ENCODE peak calls at places on chromosomes 4 and X, in eight cellular contexts. One of them, this sample, is unnamed.

GRCh38 chr4:183441276-183441675 is 3.2 kb upstream of the CDKN2AIP start:
- DNase-seq in NCI-H1105: no peak
- DNase-seq in nephron progenitor cell: no peak
- DNase-seq in Jurkat, Clone E6-1: no peak
- DNase-seq in HS-5: no peak
- DNase-seq in HTR-8/SVneo: no peak
- DNase-seq in amygdala: no peak
- DNase-seq in HCEC 1CT: no peak
- DNase-seq in this sample: no peak

GRCh38 chr4:143356493-143356892 is 19.8 kb downstream of the GAB1 start:
- DNase-seq in NCI-H1105: peak; percentile 27
- DNase-seq in amygdala: no peak
- DNase-seq in HTR-8/SVneo: no peak
- DNase-seq in nephron progenitor cell: no peak
- DNase-seq in Jurkat, Clone E6-1: no peak
- DNase-seq in HS-5: no peak
- DNase-seq in HCEC 1CT: no peak
- DNase-seq in this sample: no peak

GRCh38 chr4:131304686-131305085 is 1844.4 kb upstream of the PCDH10 start:
- DNase-seq in nephron progenitor cell: no peak
- DNase-seq in Jurkat, Clone E6-1: no peak
- DNase-seq in HS-5: peak; percentile 31
- DNase-seq in NCI-H1105: no peak
- DNase-seq in HTR-8/SVneo: no peak
- DNase-seq in HCEC 1CT: peak; percentile 38
- DNase-seq in amygdala: no peak
- DNase-seq in this sample: no peak

GRCh38 chr4:148015468-148015867 is 283.6 kb downstream of the ARHGAP10 start:
- DNase-seq in NCI-H1105: no peak
- DNase-seq in HS-5: no peak
- DNase-seq in HTR-8/SVneo: no peak
- DNase-seq in HCEC 1CT: no peak
- DNase-seq in nephron progenitor cell: no peak
- DNase-seq in amygdala: no peak
- DNase-seq in Jurkat, Clone E6-1: no peak
- DNase-seq in this sample: no peak

GRCh38 chrX:24684048-24684447 is 9.7 kb upstream of the POLA1 start:
- DNase-seq in HTR-8/SVneo: no peak
- DNase-seq in HCEC 1CT: no peak
- DNase-seq in amygdala: no peak
- DNase-seq in Jurkat, Clone E6-1: no peak
- DNase-seq in HS-5: no peak
- DNase-seq in NCI-H1105: no peak
- DNase-seq in nephron progenitor cell: no peak
- DNase-seq in this sample: no peak

GRCh38 chrX:14675500-14675899 is 146.2 kb downstream of the GLRA2 start:
- DNase-seq in amygdala: no peak
- DNase-seq in Jurkat, Clone E6-1: no peak
- DNase-seq in NCI-H1105: no peak
- DNase-seq in HCEC 1CT: no peak
- DNase-seq in nephron progenitor cell: no peak
- DNase-seq in HTR-8/SVneo: no peak
- DNase-seq in HS-5: no peak
- DNase-seq in this sample: no peak

GRCh38 chr4:141999446-142000143 is 363.2 kb downstream of the IL15 start:
- DNase-seq in amygdala: no peak
- DNase-seq in HS-5: no peak
- DNase-seq in HTR-8/SVneo: no peak
- DNase-seq in nephron progenitor cell: no peak
- DNase-seq in NCI-H1105: no peak
- DNase-seq in Jurkat, Clone E6-1: no peak
- DNase-seq in HCEC 1CT: no peak
- DNase-seq in this sample: no peak

GRCh38 chrX:10794203-10794630 is 173.8 kb upstream of the MID1 start:
- DNase-seq in nephron progenitor cell: no peak
- DNase-seq in Jurkat, Clone E6-1: no peak
- DNase-seq in HCEC 1CT: no peak
- DNase-seq in HS-5: no peak
- DNase-seq in amygdala: no peak
- DNase-seq in HTR-8/SVneo: no peak
- DNase-seq in NCI-H1105: no peak
- DNase-seq in this sample: no peak